ENCODE peak calls at places on chromosome 21, in nine cellular contexts. C, L, G, A, D, R, N, H and B are unnamed samples.

GRCh38 chr21:35738342-35738961 is 321.9 kb downstream of the SETD4 start:
- DNase-seq in G (no peak), A (peak), R (no peak), D (no peak), N (peak), H (peak), L (no peak), C (peak), B (no peak)

GRCh38 chr21:24007592-24007991 is 1599.7 kb downstream of the MRPL39 start:
- DNase-seq in C (no peak), R (no peak), D (no peak), A (no peak), H (no peak), L (no peak), G (no peak), N (no peak), B (no peak)

GRCh38 chr21:45444385-45444784 is 39.4 kb downstream of the COL18A1 start:
- DNase-seq in N (no peak), L (no peak), H (no peak), D (no peak), R (no peak), C (no peak), A (no peak), G (no peak), B (no peak)

GRCh38 chr21:39186676-39187075 is 3.4 kb upstream of the PSMG1 start:
- DNase-seq in A (no peak), L (no peak), C (no peak), H (no peak), D (no peak), G (no peak), R (no peak), N (no peak), B (no peak)

GRCh38 chr21:29676395-29676794 is 263.4 kb downstream of the GRIK1 start:
- DNase-seq in H (no peak), D (no peak), L (no peak), R (no peak), A (no peak), G (no peak), N (no peak), C (no peak), B (no peak)

GRCh38 chr21:26965567-26966359 is 1.1 kb downstream of the ADAMTS5 start:
- DNase-seq in L (peak), A (no peak), D (no peak), C (peak), N (no peak), G (no peak), H (no peak), R (peak), B (peak)

GRCh38 chr21:42039911-42040351 is 29.8 kb upstream of the ZBTB21 start:
- DNase-seq in H (no peak), R (no peak), G (no peak), A (no peak), C (peak), L (no peak), D (no peak), N (no peak), B (no peak)

GRCh38 chr21:33036430-33037162 is 10.9 kb downstream of the OLIG2 start:
- DNase-seq in D (peak), G (no peak), L (no peak), R (no peak), N (no peak), A (peak), H (no peak), C (peak), B (peak)

GRCh38 chr21:37984416-37984815 is 68.2 kb upstream of the KCNJ6 start:
- DNase-seq in H (no peak), C (no peak), L (no peak), A (peak), R (no peak), N (peak), G (no peak), D (no peak), B (no peak)

GRCh38 chr21:26842300-26842699 is 2.9 kb downstream of the ADAMTS1 start:
- DNase-seq in R (no peak), N (no peak), H (peak), L (no peak), G (no peak), D (no peak), A (peak), C (peak), B (no peak)

GRCh38 chr21:44425307-44425894 is 29.9 kb upstream of the LRRC3 start:
- DNase-seq in L (no peak), D (no peak), R (peak), A (no peak), G (no peak), H (no peak), C (no peak), N (peak), B (no peak)

GRCh38 chr21:28069446-28069845 is 923.2 kb downstream of the LTN1 start:
- DNase-seq in D (no peak), R (no peak), N (no peak), A (peak), L (no peak), C (peak), G (no peak), H (no peak), B (no peak)

GRCh38 chr21:25561668-25562641 is 45.3 kb downstream of the MRPL39 start:
- DNase-seq in D (peak), A (peak), H (peak), R (peak), C (peak), N (peak), L (peak), G (peak), B (peak)

GRCh38 chr21:42777064-42777756 is 102.1 kb downstream of the WDR4 start:
- DNase-seq in L (no peak), D (no peak), H (peak), G (no peak), N (no peak), C (no peak), A (no peak), R (no peak), B (no peak)

GRCh38 chr21:16125274-16125673 is 395.5 kb downstream of the USP25 start:
- DNase-seq in H (no peak), N (no peak), A (no peak), D (no peak), G (no peak), C (peak), L (no peak), R (no peak), B (no peak)

GRCh38 chr21:15631342-15631741 is 98.4 kb upstream of the USP25 start:
- DNase-seq in L (no peak), N (peak), D (no peak), R (no peak), C (peak), G (no peak), H (no peak), A (peak), B (no peak)

GRCh38 chr21:44919913-44920693 is 596 bp downstream of the ITGB2 start:
- DNase-seq in A (no peak), R (peak), H (no peak), D (no peak), G (no peak), N (no peak), C (no peak), L (no peak), B (no peak)

GRCh38 chr21:27734146-27734545 is 767.3 kb upstream of the ADAMTS5 start:
- DNase-seq in R (no peak), A (peak), G (no peak), D (no peak), N (no peak), H (peak), C (peak), L (no peak), B (no peak)

GRCh38 chr21:14064296-14064645 is 146.5 kb downstream of the LIPI start:
- DNase-seq in H (no peak), G (no peak), C (no peak), D (no peak), R (no peak), A (no peak), L (no peak), N (no peak), B (no peak)

GRCh38 chr21:21232320-21232719 is 234.1 kb downstream of the NCAM2 start:
- DNase-seq in D (no peak), H (no peak), G (no peak), A (peak), N (no peak), L (no peak), R (no peak), C (peak), B (no peak)

GRCh38 chr21:18153063-18153462 is 91.6 kb upstream of the CHODL start:
- DNase-seq in R (no peak), G (no peak), L (no peak), D (no peak), A (no peak), H (no peak), N (no peak), C (no peak), B (no peak)

GRCh38 chr21:24823247-24823646 is 784.0 kb downstream of the MRPL39 start:
- DNase-seq in G (no peak), R (no peak), N (no peak), D (no peak), H (no peak), L (no peak), C (no peak), A (no peak), B (no peak)

GRCh38 chr21:33688343-33688742 is 46.0 kb downstream of the ITSN1 start:
- DNase-seq in R (no peak), N (no peak), C (no peak), H (no peak), G (no peak), A (no peak), D (no peak), L (no peak), B (no peak)

GRCh38 chr21:37276377-37276776 is 9.2 kb upstream of the VPS26C start:
- DNase-seq in L (no peak), R (no peak), D (no peak), C (no peak), G (no peak), N (no peak), A (no peak), H (no peak), B (no peak)

GRCh38 chr21:42990251-42990650 is 15.9 kb downstream of the PKNOX1 start:
- DNase-seq in G (no peak), C (no peak), L (no peak), N (no peak), D (no peak), H (no peak), A (no peak), R (no peak), B (no peak)

GRCh38 chr21:37079211-37079824 is 6.3 kb downstream of the TTC3 start:
- DNase-seq in C (no peak), N (no peak), H (peak), L (no peak), D (no peak), R (no peak), G (no peak), A (no peak), B (no peak)

GRCh38 chr21:43005635-43006034 is 31.3 kb downstream of the PKNOX1 start:
- DNase-seq in H (no peak), D (no peak), L (no peak), N (no peak), R (no peak), A (no peak), G (no peak), C (no peak), B (no peak)

GRCh38 chr21:39182484-39183271 is 573 bp downstream of the PSMG1 start:
- DNase-seq in G (no peak), D (no peak), L (no peak), C (peak), H (no peak), A (peak), N (peak), R (no peak), B (no peak)

GRCh38 chr21:39046236-39046911 is 136.9 kb downstream of the PSMG1 start:
- DNase-seq in L (no peak), H (no peak), D (no peak), N (no peak), C (no peak), A (no peak), G (no peak), R (no peak), B (no peak)

GRCh38 chr21:43343095-43343991 is 83.6 kb downstream of the SIK1 start:
- DNase-seq in H (peak), R (peak), L (no peak), N (peak), D (peak), G (no peak), C (no peak), A (no peak), B (no peak)

GRCh38 chr21:28464095-28464494 is 528.6 kb downstream of the LTN1 start:
- DNase-seq in N (no peak), H (no peak), G (no peak), A (no peak), L (no peak), R (no peak), D (no peak), C (no peak), B (no peak)

GRCh38 chr21:38830667-38831525 is 25.2 kb downstream of the ETS2 start:
- DNase-seq in G (no peak), A (no peak), D (no peak), C (no peak), N (no peak), L (no peak), R (no peak), H (no peak), B (no peak)

GRCh38 chr21:17051054-17051453 is 461.8 kb upstream of the CXADR start:
- DNase-seq in G (no peak), L (no peak), D (no peak), C (no peak), N (no peak), H (no peak), A (no peak), R (no peak), B (no peak)

GRCh38 chr21:40924641-40925040 is 77.7 kb upstream of the DSCAM start:
- DNase-seq in N (no peak), A (no peak), R (no peak), H (no peak), L (no peak), C (no peak), G (no peak), D (no peak), B (no peak)

GRCh38 chr21:42310411-42311001 is 4.7 kb downstream of the TFF3 start:
- DNase-seq in C (no peak), L (no peak), R (peak), A (no peak), N (no peak), D (no peak), H (no peak), G (no peak), B (peak)

GRCh38 chr21:31530364-31530763 is 129.1 kb upstream of the SOD1 start:
- DNase-seq in H (no peak), C (no peak), N (no peak), G (no peak), L (no peak), A (no peak), D (no peak), R (peak), B (no peak)

GRCh38 chr21:44686000-44686781 is 4.2 kb upstream of the KRTAP12-1 start:
- DNase-seq in G (no peak), N (no peak), C (no peak), A (no peak), H (no peak), R (peak), L (no peak), D (peak), B (peak)

GRCh38 chr21:41227357-41228005 is 59.5 kb downstream of the BACE2 start:
- DNase-seq in D (no peak), N (no peak), G (no peak), C (no peak), L (no peak), H (no peak), A (no peak), R (no peak), B (no peak)

GRCh38 chr21:34570315-34570714 is 44.6 kb downstream of the RCAN1 start:
- DNase-seq in G (no peak), H (no peak), L (no peak), C (no peak), N (no peak), R (no peak), D (no peak), A (no peak), B (no peak)

GRCh38 chr21:46371204-46372013 is 47.5 kb downstream of the PCNT start:
- DNase-seq in H (no peak), N (no peak), G (no peak), L (no peak), D (no peak), A (no peak), C (no peak), R (no peak), B (no peak)